ENCODE peak calls at places on chromosomes 12 and 14, in four cellular contexts. S, G, C and Y are unnamed samples.

GRCh38 chr14:74608959-74609611 is 3.0 kb downstream of the LTBP2 start:
- DNase-seq in S (peak; percentile 91), G (peak; percentile 86), C (peak; percentile 90), Y (peak; percentile 87)

GRCh38 chr12:56020437-56021189 is at the start of gene IKZF4:
- DNase-seq in S (no peak), G (no peak), C (peak; percentile 91), Y (no peak)

GRCh38 chr12:52798003-52798670 is 2.2 kb upstream of the KRT3 start:
- DNase-seq in S (no peak), G (no peak), C (no peak), Y (no peak)

GRCh38 chr12:28974166-28974565 is 174.9 kb upstream of the FAR2 start:
- DNase-seq in S (no peak), G (no peak), C (no peak), Y (no peak)

GRCh38 chr14:79971330-79971729 is 240.0 kb downstream of the DIO2 start:
- DNase-seq in S (no peak), G (peak; percentile 3), C (no peak), Y (no peak)

GRCh38 chr12:121124402-121125109 is 8.1 kb upstream of the P2RX7 start:
- DNase-seq in S (no peak), G (peak; percentile 95), C (no peak), Y (no peak)

GRCh38 chr12:128408669-128409068 is 141.7 kb downstream of the TMEM132C start:
- DNase-seq in S (no peak), G (no peak), C (no peak), Y (no peak)

GRCh38 chr12:125742413-125742812 is 677.2 kb downstream of the AACS start:
- DNase-seq in S (no peak), G (no peak), C (no peak), Y (no peak)

GRCh38 chr12:121455766-121456420 is 56.0 kb downstream of the RNF34 start:
- DNase-seq in S (no peak), G (no peak), C (no peak), Y (no peak)

GRCh38 chr12:120466560-120467315 is 2.8 kb downstream of the SRSF9 start:
- DNase-seq in S (no peak), G (peak; percentile 64), C (peak; percentile 58), Y (peak; percentile 13)

GRCh38 chr14:101476258-101476930 is 84.9 kb upstream of the DIO3 start:
- DNase-seq in S (peak; percentile 60), G (no peak), C (no peak), Y (peak; percentile 51)

GRCh38 chr12:102702447-102703114 is 214.5 kb downstream of the PAH start:
- DNase-seq in S (no peak), G (peak; percentile 59), C (peak; percentile 63), Y (peak; percentile 29)

GRCh38 chr14:91326514-91326832 is 82.0 kb upstream of the GPR68 start:
- DNase-seq in S (no peak), G (no peak), C (no peak), Y (no peak)

GRCh38 chr12:125013816-125014442 is 20.5 kb downstream of the BRI3BP start:
- DNase-seq in S (no peak), G (no peak), C (no peak), Y (no peak)

GRCh38 chr14:51019089-51019488 is 74.8 kb upstream of the PYGL start:
- DNase-seq in S (no peak), G (no peak), C (no peak), Y (no peak)

GRCh38 chr14:51023964-51024363 is 70.9 kb downstream of the TRIM9 start:
- DNase-seq in S (no peak), G (no peak), C (no peak), Y (no peak)

GRCh38 chr14:51022769-51023168 is 72.1 kb downstream of the TRIM9 start:
- DNase-seq in S (no peak), G (no peak), C (no peak), Y (no peak)

GRCh38 chr14:51018521-51018920 is 74.2 kb upstream of the PYGL start:
- DNase-seq in S (no peak), G (no peak), C (no peak), Y (no peak)

DNA sequence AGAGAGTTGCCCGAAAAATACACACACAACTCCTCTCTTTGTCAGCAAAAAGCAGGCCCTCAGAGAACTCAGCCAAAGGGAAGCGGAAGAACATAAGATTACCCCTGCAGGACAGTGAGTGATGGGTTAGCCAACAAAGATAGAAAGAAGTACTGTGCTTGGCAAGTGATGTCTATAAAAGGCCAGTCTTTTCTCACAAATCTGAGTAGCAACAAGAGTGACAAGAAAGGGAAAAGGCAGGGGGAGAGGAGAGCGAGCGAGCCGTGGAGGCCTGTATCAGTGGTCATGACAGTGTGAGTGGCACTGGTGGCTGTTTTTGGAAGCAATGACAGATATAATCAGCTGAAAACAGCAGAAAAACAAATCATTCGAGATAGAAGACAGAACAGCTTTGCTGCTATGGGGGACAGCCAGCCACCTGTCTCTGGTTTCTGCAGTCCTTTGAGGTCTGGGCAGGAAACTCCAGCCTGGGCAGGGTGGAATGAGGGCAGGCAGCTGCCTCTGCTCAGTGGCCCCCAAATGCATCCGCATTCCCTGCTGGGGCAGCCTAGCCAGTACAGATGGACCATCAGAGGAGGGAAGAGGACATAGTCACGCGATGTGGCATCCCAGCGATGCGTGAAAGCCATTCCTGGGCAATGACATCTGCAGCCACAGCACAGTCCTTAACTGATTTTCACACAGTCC is 74.7 kb downstream of the TRIM9 start:
- DNase-seq in S (no peak), G (no peak), C (no peak), Y (no peak)
- TF ChIP-seq EP300 in S (no peak), G (no peak), C (no peak), Y (no peak)

GRCh38 chr12:115012861-115013667 is 329.1 kb upstream of the TBX3 start:
- DNase-seq in S (no peak), G (no peak), C (peak; percentile 50), Y (no peak)
- TF ChIP-seq EP300 in S (no peak), G (no peak), C (no peak), Y (no peak)

DNA sequence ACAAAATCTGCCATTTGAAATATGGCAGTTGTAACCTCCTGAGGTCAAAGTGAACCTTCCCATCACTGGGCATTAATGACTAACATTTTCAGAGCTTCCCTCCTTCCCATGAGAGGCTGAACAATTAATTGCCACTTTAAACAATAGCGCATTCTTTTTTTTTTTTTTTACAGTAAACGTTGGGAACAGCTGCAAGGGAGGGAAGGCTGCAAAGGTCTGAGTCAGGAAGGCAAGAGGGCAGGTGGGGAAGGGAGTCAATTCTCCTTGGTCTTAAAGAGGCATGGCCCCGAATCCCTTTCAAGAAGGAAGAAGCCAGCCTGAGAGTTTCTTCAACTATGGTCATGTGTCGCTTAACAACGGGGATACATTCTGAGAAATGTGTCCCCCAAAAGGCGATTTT is 41.0 kb upstream of the PLEKHG3 start:
- DNase-seq in S (no peak), G (no peak), C (no peak), Y (no peak)
- TF ChIP-seq EP300 in S (no peak), G (no peak), C (no peak), Y (no peak)

GRCh38 chr12:50924439-50925341 is 27.7 kb upstream of the HIGD1C start:
- DNase-seq in S (peak; percentile 95), G (peak; percentile 29), C (peak; percentile 89), Y (peak; percentile 92)
- TF ChIP-seq EP300 in S (no peak), G (no peak), C (no peak), Y (peak; percentile 1)

GRCh38 chr12:91792597-91792996 is 353.0 kb downstream of the BTG1 start:
- DNase-seq in S (no peak), G (no peak), C (no peak), Y (no peak)
- TF ChIP-seq EP300 in S (no peak), G (no peak), C (no peak), Y (no peak)

GRCh38 chr12:5723711-5724252 is 221.3 kb downstream of the ANO2 start:
- DNase-seq in S (no peak), G (no peak), C (no peak), Y (no peak)
- TF ChIP-seq EP300 in S (no peak), G (no peak), C (no peak), Y (no peak)

GRCh38 chr14:34137001-34137400 is 186.1 kb upstream of the EGLN3 start:
- DNase-seq in S (no peak), G (no peak), C (no peak), Y (no peak)
- TF ChIP-seq EP300 in S (no peak), G (no peak), C (no peak), Y (no peak)

DNA sequence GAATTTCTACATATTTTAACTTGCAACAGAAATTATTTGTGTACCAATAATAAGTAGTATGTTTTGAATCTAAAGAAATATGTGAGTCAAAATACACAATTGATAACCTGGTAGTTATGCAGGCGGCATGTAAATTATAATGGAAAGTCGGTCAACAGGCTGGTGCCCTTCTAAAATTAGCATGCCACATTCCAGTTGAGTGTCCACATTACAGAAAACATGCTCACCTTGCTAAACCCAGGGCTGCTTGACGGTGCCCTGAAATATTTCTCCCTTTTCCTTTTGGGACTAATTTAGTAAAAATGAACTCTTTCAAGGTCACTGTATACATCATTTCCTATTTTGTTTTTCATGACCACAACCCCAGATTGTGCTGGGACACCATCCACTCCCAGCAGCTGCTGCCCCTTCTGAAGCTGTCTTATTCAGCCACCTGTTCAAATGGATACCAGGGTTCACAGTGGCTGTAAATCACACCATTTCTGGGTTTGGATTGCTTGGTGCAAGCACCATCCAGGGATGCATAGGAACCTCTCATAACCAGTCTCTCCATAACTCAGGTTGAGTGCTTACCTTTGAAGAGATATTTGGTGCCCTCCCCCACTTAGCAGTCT is 110.6 kb downstream of the ANO6 start:
- DNase-seq in S (no peak), G (no peak), C (no peak), Y (no peak)
- TF ChIP-seq EP300 in S (no peak), G (no peak), C (no peak), Y (no peak)

GRCh38 chr14:103247169-103247606 is 86.8 kb upstream of the EIF5 start:
- DNase-seq in S (no peak), G (no peak), C (no peak), Y (no peak)

GRCh38 chr14:103250888-103251287 is 83.1 kb upstream of the EIF5 start:
- DNase-seq in S (no peak), G (peak; percentile 32), C (no peak), Y (no peak)

GRCh38 chr14:103243764-103244737 is 90.0 kb upstream of the EIF5 start:
- DNase-seq in S (no peak), G (peak; percentile 71), C (no peak), Y (no peak)

GRCh38 chr14:103250181-103250580 is 83.9 kb upstream of the EIF5 start:
- DNase-seq in S (no peak), G (no peak), C (no peak), Y (no peak)

DNA sequence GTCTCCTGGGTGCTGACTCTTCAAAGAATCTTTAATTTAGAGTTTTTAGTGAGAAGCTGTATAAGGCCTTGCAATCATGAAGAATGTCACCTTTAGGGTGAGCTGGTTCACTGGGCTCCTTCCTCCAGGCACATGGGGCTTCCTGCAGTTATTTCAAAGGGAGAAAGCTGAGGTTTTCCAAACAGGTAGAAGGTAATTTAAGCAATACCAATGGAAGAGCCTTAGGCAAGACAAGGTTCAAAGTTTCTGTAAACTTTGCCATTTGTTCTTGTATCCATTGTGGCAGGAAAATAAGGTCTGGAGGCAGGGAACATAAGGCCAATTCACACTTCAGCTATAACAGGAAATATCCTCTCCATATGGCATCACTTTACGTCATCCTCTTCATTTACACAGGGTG is 87.9 kb upstream of the EIF5 start:
- DNase-seq in S (no peak), G (no peak), C (no peak), Y (no peak)
- TF ChIP-seq EP300 in S (no peak), G (no peak), C (no peak), Y (no peak)

GRCh38 chr14:95264271-95264973 is 55.3 kb downstream of the CLMN start:
- DNase-seq in S (no peak), G (no peak), C (no peak), Y (no peak)
- TF ChIP-seq EP300 in S (no peak), G (no peak), C (no peak), Y (no peak)